ENCODE peak calls at places on chromosomes 1 and 21, in six cellular contexts. I is neuronal stem cell; D is RWPE1; J is prostate gland; N is CD8-positive, alpha-beta memory T cell; A is naive thymus-derived CD4-positive, alpha-beta T cell. P is an unnamed sample.

GRCh38 chr21:35611752-35612151 is 448.6 kb downstream of the SETD4 start:
- DNase-seq in A (no peak), J (no peak), D (no peak), I (no peak), N (no peak), P (no peak)

GRCh38 chr1:109398343-109399225 is 866 bp upstream of the SORT1 start:
- DNase-seq in I (no peak), A (no peak), D (no peak), J (no peak), N (no peak), P (no peak)

GRCh38 chr1:42173155-42173933 is 8.8 kb upstream of the GUCA2A start:
- DNase-seq in D (peak; percentile 48), A (peak; percentile 70), N (peak; percentile 59), I (peak; percentile 73), J (peak; percentile 49), P (no peak)

GRCh38 chr1:151837841-151838490 is 1.7 kb downstream of the C2CD4D start:
- DNase-seq in J (no peak), D (no peak), I (no peak), N (no peak), A (peak; percentile 71), P (no peak)

GRCh38 chr1:56448937-56449336 is 130.4 kb downstream of the PLPP3 start:
- DNase-seq in J (no peak), D (peak; percentile 24), N (no peak), A (no peak), I (no peak), P (no peak)

GRCh38 chr1:240242601-240243144 is 151.0 kb downstream of the FMN2 start:
- DNase-seq in I (no peak), D (peak; percentile 50), J (no peak), A (no peak), N (no peak), P (no peak)

GRCh38 chr1:207366022-207366421 is 44.5 kb downstream of the CD55 start:
- DNase-seq in J (no peak), A (no peak), I (no peak), D (no peak), N (no peak), P (no peak)

GRCh38 chr1:146036990-146037646 is 15.6 kb upstream of the HJV start:
- DNase-seq in D (peak; percentile 59), A (peak; percentile 78), J (peak; percentile 70), N (peak; percentile 48), I (peak; percentile 91), P (peak; percentile 24)

GRCh38 chr1:183234660-183235476 is 48.8 kb downstream of the LAMC2 start:
- DNase-seq in A (no peak), J (peak; percentile 83), D (peak; percentile 97), I (peak; percentile 63), N (no peak), P (no peak)

GRCh38 chr1:198467907-198468306 is 72.6 kb downstream of the ATP6V1G3 start:
- DNase-seq in I (no peak), N (no peak), D (no peak), J (no peak), A (no peak), P (no peak)

GRCh38 chr1:165843304-165843703 is 15.9 kb downstream of the UCK2 start:
- DNase-seq in D (no peak), N (no peak), J (no peak), A (no peak), I (no peak), P (no peak)

GRCh38 chr1:160629286-160630210 is 17.3 kb downstream of the SLAMF1 start:
- DNase-seq in I (no peak), D (no peak), A (peak; percentile 55), N (peak; percentile 50), J (no peak), P (peak; percentile 5)

GRCh38 chr1:110088739-110089316 is 18.4 kb upstream of the ALX3 start:
- DNase-seq in I (no peak), D (no peak), N (no peak), J (no peak), A (no peak), P (no peak)

GRCh38 chr1:114152211-114153050 is 1.2 kb downstream of the SYT6 start:
- DNase-seq in J (peak; percentile 10), A (peak; percentile 30), N (no peak), I (no peak), D (peak; percentile 55), P (no peak)

GRCh38 chr1:169309178-169310166 is 58.1 kb downstream of the NME7 start:
- DNase-seq in J (no peak), N (no peak), D (no peak), I (no peak), A (no peak), P (no peak)

GRCh38 chr1:35369922-35370671 is 101.6 kb downstream of the ZMYM4 start:
- DNase-seq in N (no peak), I (no peak), A (no peak), D (no peak), J (no peak), P (peak; percentile 32)

GRCh38 chr1:16189921-16190499 is 22.4 kb downstream of the ARHGEF19 start:
- DNase-seq in A (no peak), D (no peak), J (no peak), N (no peak), I (no peak), P (peak; percentile 76)

GRCh38 chr1:51264470-51264869 is 28.4 kb downstream of the RNF11 start:
- DNase-seq in I (no peak), N (no peak), D (no peak), J (no peak), A (no peak), P (no peak)
- H3K27ac ChIP-seq in I (no peak overlapping the region), N (no peak overlapping the region), D (no peak overlapping the region), J (no peak overlapping the region), A (no peak overlapping the region), P (no peak overlapping the region)

DNA sequence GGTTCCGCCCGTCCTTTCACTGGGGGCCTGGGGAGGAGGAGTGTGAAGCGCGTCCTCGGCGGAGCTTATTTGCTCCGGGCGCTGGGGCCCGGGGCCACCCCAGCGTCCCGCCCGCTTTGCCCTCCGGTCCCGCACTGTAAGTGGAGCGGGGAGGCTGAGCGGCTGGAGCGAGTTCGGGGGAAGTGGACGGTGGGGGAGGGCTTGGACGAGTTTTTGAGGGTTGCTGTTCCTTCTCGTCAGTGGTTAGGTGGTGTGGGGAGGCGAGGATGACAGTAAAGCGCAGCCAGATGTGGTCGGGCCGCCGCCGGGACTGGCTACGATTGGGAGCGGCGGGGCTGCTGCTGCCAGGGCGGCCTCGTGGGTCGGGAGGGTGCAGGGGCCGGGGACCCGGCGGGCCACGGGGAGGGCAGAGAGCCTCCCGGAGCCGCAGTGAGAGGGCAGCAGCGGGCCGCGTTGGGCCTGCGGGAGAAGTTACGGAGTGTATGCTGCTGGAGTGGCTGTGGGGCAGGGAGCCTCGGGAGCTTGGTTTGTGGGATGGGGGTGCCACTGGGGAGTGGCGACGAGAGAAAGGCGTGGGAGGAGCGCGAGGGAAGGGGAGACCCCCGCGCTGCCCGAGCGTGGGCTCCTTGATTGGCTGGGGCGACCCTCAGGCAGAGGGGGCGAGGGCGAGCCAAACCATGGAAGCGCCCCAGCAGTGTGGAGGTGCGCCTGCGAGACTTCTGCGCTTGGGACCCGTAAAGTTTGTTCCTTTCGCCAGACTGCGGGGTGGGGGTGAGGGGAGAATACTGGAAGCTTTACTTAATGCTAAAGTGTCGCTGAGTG is 2.1 kb downstream of the ADGRL2 start:
- DNase-seq in J (peak; percentile 74), I (peak; percentile 76), D (peak; percentile 23), A (no peak), N (no peak), P (no peak)
- H3K27ac ChIP-seq in J (peak overlapping the region; percentile 94), I (peak overlapping the region; percentile 98), D (peak overlapping the region; percentile 82), A (no peak overlapping the region), N (no peak overlapping the region), P (no peak overlapping the region)

GRCh38 chr1:1449099-1449739 is at the start of gene ATAD3C:
- DNase-seq in N (no peak), A (no peak), D (no peak), J (no peak), I (no peak), P (no peak)

GRCh38 chr1:1451696-1452364 is 2.3 kb downstream of the ATAD3C start:
- DNase-seq in A (no peak), D (no peak), J (no peak), N (no peak), I (no peak), P (no peak)

GRCh38 chr1:1455366-1455884 is 5.9 kb downstream of the ATAD3C start:
- DNase-seq in A (no peak), N (no peak), D (no peak), J (no peak), I (no peak), P (no peak)

GRCh38 chr1:1452882-1453281 is 3.4 kb downstream of the ATAD3C start:
- DNase-seq in A (no peak), I (no peak), D (no peak), N (no peak), J (no peak), P (no peak)
- H3K27ac ChIP-seq in A (no peak overlapping the region), I (no peak overlapping the region), D (peak overlapping the region; percentile 11), N (no peak overlapping the region), J (no peak overlapping the region), P (no peak overlapping the region)

DNA sequence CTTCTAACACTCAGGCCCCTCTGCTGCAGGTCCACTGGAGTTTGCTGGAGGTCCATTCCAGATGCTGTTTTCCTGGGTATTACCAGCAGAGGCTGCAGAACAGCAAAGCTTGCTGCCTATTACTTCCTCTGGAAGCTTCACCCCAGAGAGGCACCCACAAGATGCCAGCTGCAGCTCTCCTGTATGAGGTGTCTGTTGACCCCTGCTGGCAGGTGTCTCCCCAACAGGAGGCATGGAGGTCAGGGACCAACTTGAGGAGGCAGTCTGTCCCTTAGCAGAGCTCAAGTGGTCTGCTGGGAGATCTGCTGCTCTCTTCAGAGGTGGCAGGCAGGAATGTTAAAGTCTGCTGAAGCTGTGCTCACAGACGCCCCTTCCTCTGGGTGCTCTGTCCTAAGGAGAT is 204.8 kb downstream of the FCRL5 start:
- DNase-seq in J (no peak), D (no peak), I (no peak), N (no peak), A (no peak), P (no peak)
- H3K27ac ChIP-seq in J (no peak overlapping the region), D (no peak overlapping the region), I (no peak overlapping the region), N (no peak overlapping the region), A (no peak overlapping the region), P (no peak overlapping the region)

GRCh38 chr1:23599125-23599524 is 39.8 kb upstream of the ID3 start:
- DNase-seq in D (no peak), N (no peak), J (no peak), A (no peak), I (no peak), P (no peak)
- H3K27ac ChIP-seq in D (no peak overlapping the region), N (no peak overlapping the region), J (no peak overlapping the region), A (no peak overlapping the region), I (peak overlapping the region; percentile 91), P (no peak overlapping the region)

DNA sequence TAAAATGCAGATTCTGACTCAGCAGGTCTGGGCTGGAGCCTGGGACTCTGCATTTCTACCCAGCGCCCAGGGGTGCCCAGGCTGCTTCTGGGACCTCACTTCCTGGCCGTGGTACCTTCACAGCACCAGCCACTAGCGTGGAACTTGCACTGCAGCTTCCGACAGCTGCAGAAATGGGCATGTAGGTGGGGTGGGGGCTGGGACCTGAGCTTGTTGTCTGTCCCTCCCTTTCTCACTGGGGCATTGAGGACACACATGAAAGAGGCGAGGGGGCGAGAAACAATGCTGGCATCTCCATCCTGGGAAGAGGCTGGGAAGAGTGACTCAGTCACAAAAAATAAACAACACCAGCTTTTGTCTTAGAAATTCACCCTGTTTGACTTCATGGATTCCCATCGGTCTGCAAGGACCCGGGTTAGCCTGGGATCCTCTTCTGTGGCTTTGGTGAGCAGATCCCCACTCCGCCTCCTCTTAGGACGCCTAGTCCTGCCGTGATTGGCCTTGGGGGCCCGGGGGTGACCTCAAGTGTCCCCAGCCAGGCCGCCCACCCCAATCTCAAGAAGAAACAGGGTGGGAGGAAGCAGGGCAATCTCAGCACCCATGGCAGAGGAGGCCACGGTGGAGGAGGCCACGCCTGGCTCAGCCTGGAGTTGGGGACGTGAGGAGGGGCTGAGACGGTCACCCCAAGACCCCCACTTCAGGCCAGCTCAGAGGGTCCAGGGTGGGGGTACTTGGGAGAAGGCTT is 29.9 kb upstream of the POFUT2 start:
- DNase-seq in I (no peak), A (no peak), D (no peak), N (no peak), J (no peak), P (no peak)
- H3K27ac ChIP-seq in I (no peak overlapping the region), A (no peak overlapping the region), D (no peak overlapping the region), N (no peak overlapping the region), J (peak overlapping the region; percentile 59), P (peak overlapping the region; percentile 17)

P was measured in substantia nigra.